ENCODE peak calls at places on chromosomes 7 and 10, in four cellular contexts. N is ascending aorta, M is WERI-Rb-1, P is AG09309. H is an unnamed sample.

GRCh38 chr10:116162851-116163250 is 110.2 kb downstream of the GFRA1 start:
- DNase-seq in N (no peak), M (no peak), P (no peak), H (no peak)

GRCh38 chr7:465710-466400 is 53.8 kb downstream of the PDGFA start:
- DNase-seq in N (no peak), M (no peak), P (no peak), H (no peak)

GRCh38 chr10:6279540-6280267 is 77.0 kb downstream of the PFKFB3 start:
- DNase-seq in N (peak; percentile 78), M (no peak), P (no peak), H (peak; percentile 10)

GRCh38 chr7:76515999-76516443 is 5.7 kb downstream of the UPK3B start:
- DNase-seq in N (no peak), M (no peak), P (no peak), H (no peak)

GRCh38 chr7:155001756-155002410 is 1.0 kb downstream of the PAXIP1 start:
- DNase-seq in N (no peak), M (peak; percentile 17), P (no peak), H (no peak)

GRCh38 chr7:116399808-116400207 is 99.7 kb upstream of the CAV2 start:
- DNase-seq in N (no peak), M (no peak), P (peak; percentile 24), H (no peak)

GRCh38 chr10:12819656-12820055 is 181.9 kb downstream of the CCDC3 start:
- DNase-seq in N (no peak), M (no peak), P (no peak), H (no peak)

GRCh38 chr7:139181404-139181803 is 49.6 kb upstream of the UBN2 start:
- DNase-seq in N (no peak), M (no peak), P (no peak), H (no peak)

GRCh38 chr7:22864301-22864700 is 41.7 kb upstream of the TOMM7 start:
- DNase-seq in N (no peak), M (no peak), P (no peak), H (no peak)

GRCh38 chr10:46299531-46300366 is 13.0 kb downstream of the ANTXRL start:
- DNase-seq in N (peak; percentile 59), M (peak; percentile 58), P (no peak), H (peak; percentile 51)

GRCh38 chr7:102230593-102230992 is 56.1 kb upstream of the SH2B2 start:
- DNase-seq in N (no peak), M (no peak), P (no peak), H (no peak)

GRCh38 chr10:1229574-1229973 is 173.4 kb downstream of the WDR37 start:
- DNase-seq in N (no peak), M (no peak), P (no peak), H (no peak)

GRCh38 chr10:1230138-1230537 is 174.0 kb downstream of the WDR37 start:
- DNase-seq in N (no peak), M (no peak), P (no peak), H (peak; percentile 36)

GRCh38 chr10:1229116-1229515 is 172.9 kb downstream of the WDR37 start:
- DNase-seq in N (no peak), M (no peak), P (no peak), H (no peak)

GRCh38 chr10:1228463-1228975 is 172.3 kb downstream of the WDR37 start:
- DNase-seq in N (no peak), M (no peak), P (no peak), H (no peak)

GRCh38 chr10:1227505-1228402 is 171.6 kb downstream of the WDR37 start:
- DNase-seq in N (no peak), M (no peak), P (no peak), H (no peak)
- TF ChIP-seq CTCF in N (no peak), M (no peak), P (no peak), H (peak; percentile 9)

DNA sequence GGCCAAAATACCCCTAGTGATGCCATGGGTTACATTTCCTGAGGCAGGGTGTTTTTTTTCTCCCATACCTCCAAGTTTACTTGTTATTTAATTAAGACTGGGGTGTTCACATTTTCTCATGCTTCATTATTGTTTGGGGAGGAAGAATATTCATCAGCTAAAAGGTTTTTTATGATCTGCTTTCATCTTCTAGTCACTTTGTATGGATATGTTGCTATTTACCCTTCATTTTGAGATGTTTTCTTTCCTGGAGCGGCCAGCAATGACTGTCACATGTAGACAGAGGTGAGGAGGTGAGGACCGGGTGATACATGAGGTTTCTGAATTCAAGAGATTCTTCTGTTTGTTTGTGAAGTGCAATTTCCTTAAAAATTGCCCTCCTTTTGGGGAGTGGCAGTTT is 261.8 kb upstream of the BMPER start:
- DNase-seq in N (no peak), M (no peak), P (no peak), H (no peak)
- H3K4me3 ChIP-seq in N (no peak overlapping the region), M (no peak overlapping the region), P (no peak overlapping the region), H (no peak overlapping the region)

GRCh38 chr10:18616337-18616736 is 35.0 kb downstream of the NSUN6 start:
- DNase-seq in N (no peak), M (no peak), P (no peak), H (no peak)
- TF ChIP-seq CTCF in N (no peak), M (no peak), P (no peak), H (no peak)

DNA sequence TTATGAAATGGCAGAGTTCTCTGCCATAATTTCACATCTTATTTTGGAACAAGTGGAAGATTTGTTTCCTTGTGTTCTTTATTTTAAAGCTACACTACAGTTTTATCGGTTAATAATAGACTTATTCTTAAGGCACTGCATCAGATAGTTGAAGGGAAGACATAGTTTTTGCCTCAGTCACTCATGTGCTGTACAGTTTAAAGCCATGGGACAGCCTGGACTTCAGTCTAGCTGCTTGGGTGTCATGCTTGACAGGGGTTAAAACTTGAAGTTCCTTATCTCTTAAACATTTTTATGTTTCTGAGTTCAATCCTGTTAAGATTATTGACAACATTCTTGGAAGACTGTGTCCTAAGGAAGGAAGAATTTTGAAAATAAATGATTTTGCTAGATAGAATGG is 49.6 kb downstream of the PPP1R9A start:
- DNase-seq in N (no peak), M (no peak), P (no peak), H (no peak)
- H3K4me3 ChIP-seq in N (no peak overlapping the region), M (no peak overlapping the region), P (no peak overlapping the region), H (no peak overlapping the region)

GRCh38 chr10:52111151-52111891 is 202.8 kb upstream of the DKK1 start:
- DNase-seq in N (no peak), M (no peak), P (no peak), H (no peak)
- TF ChIP-seq CTCF in N (no peak), M (no peak), P (no peak), H (no peak)

DNA sequence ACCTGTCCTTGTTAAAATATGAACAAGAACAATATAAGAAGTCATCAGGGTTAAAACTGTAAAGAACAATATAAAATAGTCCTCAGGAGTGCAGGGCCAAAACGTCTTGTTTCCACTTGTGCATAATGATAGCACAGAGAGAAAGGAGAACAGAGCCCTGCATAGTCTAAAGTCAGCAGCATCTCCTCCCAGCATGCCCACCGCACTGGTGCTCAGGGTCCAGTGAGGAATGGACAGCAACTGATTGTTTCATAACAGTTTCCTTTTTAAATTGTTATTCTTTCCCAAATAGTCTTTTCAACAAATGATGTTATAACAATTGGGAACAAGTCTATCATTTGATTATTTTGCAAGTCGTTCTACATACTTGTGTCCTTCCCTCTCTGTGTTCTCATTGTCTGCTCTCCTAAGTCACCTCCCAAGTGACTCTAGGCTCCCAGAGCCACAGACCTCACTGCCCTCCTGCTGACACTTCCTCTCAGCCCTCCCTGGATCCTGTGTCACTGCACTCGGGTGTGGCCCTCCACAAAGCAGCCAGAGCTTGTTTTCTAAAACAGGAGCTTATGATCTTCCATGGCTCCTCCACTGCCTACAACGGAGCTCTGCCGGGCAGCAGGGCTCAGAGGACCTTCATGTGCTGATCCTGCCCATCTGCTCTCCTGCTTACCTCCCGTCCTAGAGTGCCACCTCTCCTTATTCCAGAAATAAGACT is 27.6 kb downstream of the COBL start:
- DNase-seq in N (peak; percentile 13), M (peak; percentile 80), P (no peak), H (no peak)
- H3K4me3 ChIP-seq in N (no peak overlapping the region), M (no peak overlapping the region), P (no peak overlapping the region), H (no peak overlapping the region)

DNA sequence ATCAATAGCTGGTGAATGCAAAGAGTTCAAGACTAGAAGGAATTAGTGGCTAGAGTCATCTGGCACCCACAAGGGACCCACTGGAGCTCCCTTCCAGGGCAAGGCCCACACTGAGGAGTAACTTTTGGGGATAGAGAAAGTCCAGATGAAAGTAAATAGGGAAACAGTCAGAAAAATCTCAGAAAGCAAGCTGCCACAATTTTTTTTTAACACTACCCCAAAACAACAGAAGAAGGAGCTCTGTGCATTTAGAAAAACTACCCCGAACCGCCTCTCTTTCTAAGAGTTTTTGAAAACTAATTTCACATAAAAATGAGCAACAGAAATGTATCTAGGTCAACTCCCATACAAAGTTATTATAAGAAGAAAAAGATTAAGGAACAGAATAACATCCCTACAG is 42.2 kb downstream of the AOAH start:
- DNase-seq in N (no peak), M (no peak), P (no peak), H (no peak)
- TF ChIP-seq CTCF in N (no peak), M (no peak), P (no peak), H (no peak)

GRCh38 chr7:24653316-24654085 is 80.2 kb downstream of the PALS2 start:
- DNase-seq in N (no peak), M (no peak), P (no peak), H (peak; percentile 32)
- H3K4me3 ChIP-seq in N (peak overlapping the region; percentile 45), M (no peak overlapping the region), P (peak overlapping the region; percentile 31), H (no peak overlapping the region)

H was measured in neural progenitor cell.